ENCODE peak calls at places on chromosomes 11 and 22, in ten cellular contexts. One of them, this sample, is unnamed.

GRCh38 chr11:64449381-64450167 is 90.6 kb downstream of the RPS6KA4 start:
- DNase-seq in HCT116: peak; percentile 74
- DNase-seq in uterus: peak; percentile 34
- DNase-seq in fibroblast of pulmonary artery: peak; percentile 56
- DNase-seq in upper lobe of right lung: peak; percentile 75
- DNase-seq in endothelial cell: peak; percentile 80
- DNase-seq in CD8-positive, alpha-beta T cell: peak; percentile 69
- DNase-seq in neural progenitor cell: peak; percentile 89
- DNase-seq in GM13976: peak; percentile 91
- DNase-seq in AG04450: no peak
- DNase-seq in this sample: peak; percentile 77

GRCh38 chr22:46469701-46470100 is 67.7 kb downstream of the CELSR1 start:
- DNase-seq in endothelial cell: no peak
- DNase-seq in HCT116: no peak
- DNase-seq in GM13976: no peak
- DNase-seq in fibroblast of pulmonary artery: no peak
- DNase-seq in CD8-positive, alpha-beta T cell: no peak
- DNase-seq in AG04450: no peak
- DNase-seq in neural progenitor cell: no peak
- DNase-seq in uterus: no peak
- DNase-seq in upper lobe of right lung: no peak
- DNase-seq in this sample: no peak

GRCh38 chr11:36116161-36116560 is 172.3 kb downstream of the LDLRAD3 start:
- DNase-seq in HCT116: no peak
- DNase-seq in AG04450: no peak
- DNase-seq in CD8-positive, alpha-beta T cell: no peak
- DNase-seq in endothelial cell: peak; percentile 41
- DNase-seq in uterus: no peak
- DNase-seq in GM13976: no peak
- DNase-seq in neural progenitor cell: no peak
- DNase-seq in fibroblast of pulmonary artery: peak; percentile 70
- DNase-seq in upper lobe of right lung: no peak
- DNase-seq in this sample: no peak

GRCh38 chr11:39745401-39745800 is 1714.1 kb downstream of the LRRC4C start:
- DNase-seq in upper lobe of right lung: no peak
- DNase-seq in CD8-positive, alpha-beta T cell: no peak
- DNase-seq in fibroblast of pulmonary artery: no peak
- DNase-seq in uterus: no peak
- DNase-seq in neural progenitor cell: no peak
- DNase-seq in AG04450: no peak
- DNase-seq in endothelial cell: no peak
- DNase-seq in GM13976: no peak
- DNase-seq in HCT116: no peak
- DNase-seq in this sample: no peak

GRCh38 chr22:35521358-35522264 is 19.0 kb upstream of the RASD2 start:
- DNase-seq in endothelial cell: no peak
- DNase-seq in upper lobe of right lung: no peak
- DNase-seq in neural progenitor cell: no peak
- DNase-seq in GM13976: no peak
- DNase-seq in HCT116: no peak
- DNase-seq in uterus: no peak
- DNase-seq in CD8-positive, alpha-beta T cell: no peak
- DNase-seq in AG04450: no peak
- DNase-seq in fibroblast of pulmonary artery: no peak
- DNase-seq in this sample: no peak

GRCh38 chr11:73944085-73944484 is 6.7 kb upstream of the DNAJB13 start:
- DNase-seq in fibroblast of pulmonary artery: no peak
- DNase-seq in GM13976: no peak
- DNase-seq in endothelial cell: no peak
- DNase-seq in CD8-positive, alpha-beta T cell: no peak
- DNase-seq in HCT116: no peak
- DNase-seq in uterus: no peak
- DNase-seq in AG04450: no peak
- DNase-seq in neural progenitor cell: no peak
- DNase-seq in upper lobe of right lung: no peak
- DNase-seq in this sample: no peak

GRCh38 chr11:64239662-64240466 is 1.0 kb upstream of the FKBP2 start:
- DNase-seq in HCT116: no peak
- DNase-seq in CD8-positive, alpha-beta T cell: peak; percentile 9
- DNase-seq in fibroblast of pulmonary artery: no peak
- DNase-seq in endothelial cell: no peak
- DNase-seq in uterus: no peak
- DNase-seq in AG04450: no peak
- DNase-seq in upper lobe of right lung: peak; percentile 66
- DNase-seq in GM13976: peak; percentile 75
- DNase-seq in neural progenitor cell: no peak
- DNase-seq in this sample: no peak

GRCh38 chr11:109371444-109372176 is 50.4 kb upstream of the C11orf87 start:
- DNase-seq in endothelial cell: peak; percentile 25
- DNase-seq in neural progenitor cell: no peak
- DNase-seq in CD8-positive, alpha-beta T cell: no peak
- DNase-seq in upper lobe of right lung: no peak
- DNase-seq in uterus: no peak
- DNase-seq in AG04450: no peak
- DNase-seq in fibroblast of pulmonary artery: peak; percentile 60
- DNase-seq in GM13976: no peak
- DNase-seq in HCT116: no peak
- DNase-seq in this sample: no peak

DNA sequence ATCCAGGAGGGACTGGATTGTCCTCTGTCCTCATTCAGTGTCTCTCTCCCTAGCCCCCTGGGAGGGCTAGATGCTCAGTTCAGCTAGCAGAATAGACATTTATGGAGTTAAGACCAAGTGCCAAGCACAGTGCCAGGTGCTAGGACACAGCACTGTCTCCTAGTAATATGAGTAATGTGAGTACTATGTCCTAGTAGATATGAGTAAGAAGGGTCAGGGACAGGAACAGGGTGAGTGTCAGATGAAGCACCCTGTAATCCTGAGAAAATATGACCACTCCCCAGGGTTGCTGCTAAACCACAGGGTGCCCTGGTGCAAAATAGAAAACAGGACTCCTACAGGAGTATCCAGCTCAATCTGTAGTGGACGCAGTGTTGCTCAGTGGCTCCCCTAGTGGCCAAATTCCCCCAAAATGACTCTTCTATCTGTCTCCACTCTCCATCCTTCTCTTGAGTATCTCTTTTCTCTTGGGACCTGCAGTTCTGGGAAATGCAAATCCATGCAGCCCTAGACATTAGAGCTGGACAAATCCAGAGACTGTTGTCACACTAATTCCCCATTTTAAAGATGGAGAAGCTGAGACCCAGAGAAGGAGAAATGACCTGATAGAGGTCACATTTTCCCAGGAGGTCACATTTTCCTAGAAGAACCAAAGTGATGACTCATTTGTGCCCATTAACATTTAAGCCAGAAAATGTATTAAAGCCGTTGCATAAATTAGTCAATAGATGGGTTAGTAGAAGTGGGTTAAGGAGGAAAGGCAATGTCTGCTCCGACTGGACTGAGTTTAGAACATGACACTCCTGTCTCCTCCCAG is 214.3 kb downstream of the NXPE2 start:
- DNase-seq in AG04450: no peak
- DNase-seq in uterus: no peak
- DNase-seq in neural progenitor cell: no peak
- DNase-seq in HCT116: no peak
- DNase-seq in upper lobe of right lung: no peak
- DNase-seq in fibroblast of pulmonary artery: no peak
- DNase-seq in GM13976: peak; percentile 12
- DNase-seq in CD8-positive, alpha-beta T cell: no peak
- DNase-seq in endothelial cell: peak; percentile 20
- DNase-seq in this sample: no peak
- TF ChIP-seq CTCF in AG04450: peak; percentile 17
- TF ChIP-seq CTCF in uterus: no peak
- TF ChIP-seq CTCF in neural progenitor cell: peak; percentile 56
- TF ChIP-seq CTCF in HCT116: no peak
- TF ChIP-seq CTCF in upper lobe of right lung: peak; percentile 23
- TF ChIP-seq CTCF in fibroblast of pulmonary artery: no peak
- TF ChIP-seq CTCF in GM13976: peak; percentile 10
- TF ChIP-seq CTCF in CD8-positive, alpha-beta T cell: no peak
- TF ChIP-seq CTCF in endothelial cell: peak; percentile 59
- TF ChIP-seq CTCF in this sample: no peak

GRCh38 chr11:62505784-62506145 is 40.8 kb downstream of the AHNAK start:
- DNase-seq in AG04450: no peak
- DNase-seq in upper lobe of right lung: no peak
- DNase-seq in neural progenitor cell: no peak
- DNase-seq in uterus: no peak
- DNase-seq in GM13976: no peak
- DNase-seq in endothelial cell: no peak
- DNase-seq in HCT116: no peak
- DNase-seq in fibroblast of pulmonary artery: no peak
- DNase-seq in CD8-positive, alpha-beta T cell: no peak
- DNase-seq in this sample: no peak

GRCh38 chr11:62507023-62507422 is 39.6 kb downstream of the AHNAK start:
- DNase-seq in upper lobe of right lung: no peak
- DNase-seq in GM13976: no peak
- DNase-seq in CD8-positive, alpha-beta T cell: no peak
- DNase-seq in endothelial cell: no peak
- DNase-seq in AG04450: no peak
- DNase-seq in fibroblast of pulmonary artery: no peak
- DNase-seq in HCT116: no peak
- DNase-seq in uterus: no peak
- DNase-seq in neural progenitor cell: no peak
- DNase-seq in this sample: no peak

GRCh38 chr11:62505112-62505783 is 41.4 kb downstream of the AHNAK start:
- DNase-seq in HCT116: no peak
- DNase-seq in CD8-positive, alpha-beta T cell: no peak
- DNase-seq in endothelial cell: no peak
- DNase-seq in upper lobe of right lung: no peak
- DNase-seq in GM13976: peak; percentile 35
- DNase-seq in fibroblast of pulmonary artery: no peak
- DNase-seq in neural progenitor cell: peak; percentile 63
- DNase-seq in AG04450: no peak
- DNase-seq in uterus: no peak
- DNase-seq in this sample: no peak

GRCh38 chr11:62506413-62506940 is 40.1 kb downstream of the AHNAK start:
- DNase-seq in AG04450: no peak
- DNase-seq in neural progenitor cell: no peak
- DNase-seq in GM13976: no peak
- DNase-seq in HCT116: no peak
- DNase-seq in fibroblast of pulmonary artery: no peak
- DNase-seq in CD8-positive, alpha-beta T cell: no peak
- DNase-seq in endothelial cell: no peak
- DNase-seq in upper lobe of right lung: no peak
- DNase-seq in uterus: no peak
- DNase-seq in this sample: no peak

DNA sequence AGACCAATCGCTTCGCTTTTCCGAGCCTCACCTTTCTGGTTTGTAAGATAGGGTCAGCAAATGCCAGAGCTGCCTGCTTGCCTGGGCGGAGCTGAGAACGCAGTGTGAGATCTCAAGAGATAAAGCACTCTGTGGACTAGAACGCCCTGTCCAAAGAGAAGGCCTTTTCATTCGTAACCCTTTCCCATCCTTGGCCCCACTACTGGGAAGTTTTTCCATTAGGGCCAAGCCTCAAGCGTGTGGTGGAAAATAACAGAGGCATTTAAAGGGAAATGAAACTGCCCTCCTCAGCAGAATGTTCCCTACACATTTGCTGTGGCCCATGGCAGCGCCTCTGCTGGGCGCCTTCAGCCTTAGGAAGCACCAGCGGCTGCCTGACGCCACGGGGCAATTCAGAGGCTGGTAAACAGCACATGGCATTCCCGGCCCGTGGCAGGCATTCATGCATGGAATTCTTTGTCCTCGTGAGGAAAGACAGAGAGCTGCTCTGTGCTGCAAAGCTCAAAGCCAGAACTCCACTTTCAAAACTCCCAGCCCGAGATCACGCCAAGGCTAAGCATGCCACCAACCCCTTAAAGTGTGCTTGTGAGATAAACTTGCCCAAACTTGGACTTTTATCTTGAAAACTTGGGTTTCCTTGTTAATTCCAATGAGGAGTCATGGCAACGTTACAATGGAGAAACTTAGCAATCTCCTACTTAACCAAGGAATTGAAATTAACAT is 38.1 kb downstream of the AHNAK start:
- DNase-seq in endothelial cell: peak; percentile 64
- DNase-seq in HCT116: peak; percentile 39
- DNase-seq in AG04450: no peak
- DNase-seq in fibroblast of pulmonary artery: peak; percentile 39
- DNase-seq in CD8-positive, alpha-beta T cell: no peak
- DNase-seq in neural progenitor cell: peak; percentile 87
- DNase-seq in uterus: peak; percentile 57
- DNase-seq in GM13976: peak; percentile 57
- DNase-seq in upper lobe of right lung: peak; percentile 86
- DNase-seq in this sample: peak; percentile 74
- TF ChIP-seq CTCF in endothelial cell: no peak
- TF ChIP-seq CTCF in HCT116: no peak
- TF ChIP-seq CTCF in AG04450: peak; percentile 48
- TF ChIP-seq CTCF in fibroblast of pulmonary artery: peak; percentile 34
- TF ChIP-seq CTCF in CD8-positive, alpha-beta T cell: no peak
- TF ChIP-seq CTCF in neural progenitor cell: peak; percentile 59
- TF ChIP-seq CTCF in uterus: peak; percentile 55
- TF ChIP-seq CTCF in GM13976: peak; percentile 36
- TF ChIP-seq CTCF in upper lobe of right lung: peak; percentile 62
- TF ChIP-seq CTCF in this sample: peak; percentile 47

DNA sequence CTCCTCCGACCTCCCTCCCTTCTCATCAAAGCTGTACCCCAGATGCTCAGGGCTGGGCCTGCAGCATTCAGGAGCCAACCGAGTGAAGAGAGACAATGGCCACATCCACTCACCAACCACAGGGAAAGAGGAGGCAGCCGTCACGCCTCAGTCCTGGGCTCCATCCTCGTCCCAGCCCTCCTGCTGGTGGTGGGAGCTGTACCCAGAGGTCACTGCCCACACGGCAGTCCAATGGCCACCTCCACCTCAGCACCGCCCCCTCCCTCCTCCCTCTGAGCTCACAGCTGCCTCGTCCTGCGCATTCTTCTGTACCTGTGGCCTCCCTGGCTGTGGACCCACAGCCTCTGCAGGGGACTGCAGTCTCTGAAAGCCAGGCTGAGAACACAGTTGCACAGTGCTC is 53.0 kb downstream of the PHF21B start:
- DNase-seq in HCT116: no peak
- DNase-seq in upper lobe of right lung: no peak
- DNase-seq in CD8-positive, alpha-beta T cell: no peak
- DNase-seq in AG04450: no peak
- DNase-seq in GM13976: no peak
- DNase-seq in uterus: no peak
- DNase-seq in neural progenitor cell: peak; percentile 60
- DNase-seq in endothelial cell: no peak
- DNase-seq in fibroblast of pulmonary artery: no peak
- DNase-seq in this sample: no peak
- TF ChIP-seq CTCF in HCT116: no peak
- TF ChIP-seq CTCF in upper lobe of right lung: no peak
- TF ChIP-seq CTCF in CD8-positive, alpha-beta T cell: no peak
- TF ChIP-seq CTCF in AG04450: no peak
- TF ChIP-seq CTCF in GM13976: no peak
- TF ChIP-seq CTCF in uterus: no peak
- TF ChIP-seq CTCF in neural progenitor cell: no peak
- TF ChIP-seq CTCF in endothelial cell: no peak
- TF ChIP-seq CTCF in fibroblast of pulmonary artery: no peak
- TF ChIP-seq CTCF in this sample: no peak

GRCh38 chr11:60754887-60755286 is 1.8 kb upstream of the MS4A15 start:
- DNase-seq in neural progenitor cell: no peak
- DNase-seq in endothelial cell: no peak
- DNase-seq in fibroblast of pulmonary artery: no peak
- DNase-seq in HCT116: no peak
- DNase-seq in upper lobe of right lung: no peak
- DNase-seq in CD8-positive, alpha-beta T cell: no peak
- DNase-seq in uterus: no peak
- DNase-seq in AG04450: no peak
- DNase-seq in GM13976: no peak
- DNase-seq in this sample: no peak

GRCh38 chr11:60757231-60757800 is 649 bp downstream of the MS4A15 start:
- DNase-seq in uterus: no peak
- DNase-seq in upper lobe of right lung: no peak
- DNase-seq in GM13976: no peak
- DNase-seq in AG04450: no peak
- DNase-seq in neural progenitor cell: no peak
- DNase-seq in fibroblast of pulmonary artery: no peak
- DNase-seq in CD8-positive, alpha-beta T cell: no peak
- DNase-seq in HCT116: no peak
- DNase-seq in endothelial cell: no peak
- DNase-seq in this sample: no peak

GRCh38 chr11:60753309-60753708 is 3.4 kb upstream of the MS4A15 start:
- DNase-seq in HCT116: no peak
- DNase-seq in CD8-positive, alpha-beta T cell: no peak
- DNase-seq in neural progenitor cell: no peak
- DNase-seq in endothelial cell: no peak
- DNase-seq in fibroblast of pulmonary artery: no peak
- DNase-seq in AG04450: no peak
- DNase-seq in GM13976: no peak
- DNase-seq in uterus: no peak
- DNase-seq in upper lobe of right lung: no peak
- DNase-seq in this sample: no peak

GRCh38 chr11:60761436-60762190 is 4.9 kb downstream of the MS4A15 start:
- DNase-seq in AG04450: no peak
- DNase-seq in upper lobe of right lung: no peak
- DNase-seq in HCT116: no peak
- DNase-seq in neural progenitor cell: no peak
- DNase-seq in CD8-positive, alpha-beta T cell: no peak
- DNase-seq in uterus: no peak
- DNase-seq in GM13976: no peak
- DNase-seq in fibroblast of pulmonary artery: no peak
- DNase-seq in endothelial cell: no peak
- DNase-seq in this sample: no peak

DNA sequence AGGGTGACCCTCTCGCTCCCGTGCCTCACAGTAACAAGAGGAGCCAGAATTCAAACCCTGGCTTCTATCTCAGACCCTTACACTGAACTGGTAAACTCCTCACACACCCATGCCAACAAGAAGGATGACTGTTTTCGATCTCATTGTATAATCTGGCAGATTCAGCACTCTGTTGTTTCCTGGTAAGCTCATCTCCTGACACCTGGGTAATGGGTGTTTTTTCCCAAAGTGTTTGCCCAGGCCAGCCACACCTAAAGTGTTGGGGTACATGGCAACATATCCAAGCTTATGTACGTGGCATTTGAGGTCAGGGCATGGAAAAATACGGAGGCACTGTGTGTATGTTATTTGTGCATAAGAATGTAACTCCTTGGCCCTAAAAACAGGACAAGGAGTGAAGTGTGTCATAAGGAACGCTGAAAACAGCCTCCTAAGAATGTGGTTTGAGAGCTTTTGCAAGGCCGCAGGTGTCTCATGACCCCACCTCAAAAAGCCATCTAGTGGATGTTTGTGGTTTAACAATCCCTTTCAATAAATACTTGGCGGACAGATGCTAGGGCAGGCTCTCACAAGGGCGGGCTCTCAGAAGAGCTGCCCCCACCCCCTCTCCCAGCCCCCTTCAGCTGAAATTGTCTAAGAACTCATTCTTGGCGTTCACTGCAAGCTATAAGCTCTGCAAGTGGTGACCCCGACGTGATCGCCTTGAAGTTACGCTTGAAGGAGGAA is at the start of gene MS4A15:
- DNase-seq in GM13976: peak; percentile 56
- DNase-seq in CD8-positive, alpha-beta T cell: no peak
- DNase-seq in neural progenitor cell: peak; percentile 55
- DNase-seq in fibroblast of pulmonary artery: peak; percentile 24
- DNase-seq in uterus: no peak
- DNase-seq in upper lobe of right lung: no peak
- DNase-seq in AG04450: no peak
- DNase-seq in HCT116: peak; percentile 29
- DNase-seq in endothelial cell: peak; percentile 20
- DNase-seq in this sample: peak; percentile 41
- TF ChIP-seq CTCF in GM13976: peak; percentile 31
- TF ChIP-seq CTCF in CD8-positive, alpha-beta T cell: no peak
- TF ChIP-seq CTCF in neural progenitor cell: peak; percentile 57
- TF ChIP-seq CTCF in fibroblast of pulmonary artery: peak; percentile 21
- TF ChIP-seq CTCF in uterus: no peak
- TF ChIP-seq CTCF in upper lobe of right lung: peak; percentile 43
- TF ChIP-seq CTCF in AG04450: peak; percentile 26
- TF ChIP-seq CTCF in HCT116: peak; percentile 46
- TF ChIP-seq CTCF in endothelial cell: peak; percentile 72
- TF ChIP-seq CTCF in this sample: peak; percentile 58